ENCODE peak calls at places on chromosomes 2 and 18, in six cellular contexts. P, I, H, W, L and O are unnamed samples.

GRCh38 chr2:25590921-25591505 is 82.4 kb downstream of the DTNB start:
- DNase-seq in P (no peak), W (no peak), L (no peak), H (no peak), I (no peak), O (no peak)

GRCh38 chr18:79952457-79952995 is 1.1 kb upstream of the SLC66A2 start:
- DNase-seq in L (no peak), I (no peak), W (no peak), H (no peak), P (no peak), O (no peak)

GRCh38 chr2:189210250-189211075 is 30.9 kb upstream of the COL5A2 start:
- DNase-seq in H (no peak), L (peak), I (peak), P (peak), W (no peak), O (no peak)

GRCh38 chr2:86673976-86674670 is 46.0 kb upstream of the RMND5A start:
- DNase-seq in I (no peak), L (no peak), H (no peak), W (no peak), P (no peak), O (no peak)

GRCh38 chr2:112001136-112001764 is 53.8 kb upstream of the TMEM87B start:
- DNase-seq in W (no peak), L (peak), H (peak), P (no peak), I (no peak), O (peak)

GRCh38 chr2:160736148-160736547 is 242.5 kb upstream of the RBMS1 start:
- DNase-seq in I (no peak), P (no peak), H (no peak), W (no peak), L (no peak), O (no peak)

GRCh38 chr18:69996951-69997798 is 49.5 kb upstream of the CD226 start:
- DNase-seq in P (no peak), L (no peak), W (peak), I (no peak), H (no peak), O (no peak)

GRCh38 chr18:63249781-63250180 is 69.8 kb downstream of the BCL2 start:
- DNase-seq in H (no peak), P (no peak), L (no peak), W (no peak), I (no peak), O (no peak)

GRCh38 chr2:182593394-182593707 is 122.7 kb upstream of the DNAJC10 start:
- DNase-seq in P (no peak), L (peak), H (no peak), W (no peak), I (no peak), O (no peak)

GRCh38 chr2:147696426-147696825 is 148.4 kb upstream of the ACVR2A start:
- DNase-seq in W (no peak), L (no peak), H (no peak), P (no peak), I (no peak), O (no peak)

GRCh38 chr2:128536925-128537620 is 218.4 kb upstream of the HS6ST1 start:
- DNase-seq in I (peak), W (peak), P (peak), H (no peak), L (peak), O (peak)

GRCh38 chr2:144498215-144498614 is 21.7 kb downstream of the ZEB2 start:
- DNase-seq in W (no peak), L (no peak), H (no peak), P (no peak), I (no peak), O (peak)

GRCh38 chr2:229777716-229778115 is 63.4 kb upstream of the DNER start:
- DNase-seq in L (no peak), P (no peak), I (no peak), H (no peak), W (no peak), O (no peak)

GRCh38 chr2:159518321-159519005 is 97.9 kb downstream of the BAZ2B start:
- DNase-seq in H (no peak), I (no peak), L (no peak), P (no peak), W (no peak), O (no peak)

GRCh38 chr2:86331391-86331790 is 6.0 kb downstream of the REEP1 start:
- DNase-seq in W (peak), L (no peak), H (no peak), P (no peak), I (no peak), O (no peak)

GRCh38 chr2:240930631-240931318 is 24.6 kb downstream of the CROCC2 start:
- DNase-seq in P (no peak), L (no peak), H (no peak), I (no peak), W (no peak), O (no peak)

GRCh38 chr2:228417526-228417925 is 236.0 kb upstream of the SPHKAP start:
- DNase-seq in W (no peak), H (no peak), L (no peak), P (no peak), I (no peak), O (no peak)

GRCh38 chr18:44895176-44895798 is 214.6 kb downstream of the SETBP1 start:
- DNase-seq in W (no peak), L (peak), I (peak), H (peak), P (peak), O (peak)

GRCh38 chr2:241799522-241800197 is 9.3 kb upstream of the NEU4 start:
- DNase-seq in H (no peak), W (no peak), I (no peak), L (no peak), P (no peak), O (no peak)

GRCh38 chr2:160561551-160562280 is 68.1 kb upstream of the RBMS1 start:
- DNase-seq in P (no peak), I (no peak), W (no peak), L (no peak), H (no peak), O (no peak)

GRCh38 chr18:9136315-9137141 is at the start of gene ANKRD12:
- DNase-seq in W (peak), H (peak), I (peak), L (peak), P (peak), O (peak)
- TF ChIP-seq POLR2A in W (peak), H (peak), I (peak), L (peak), P (peak), O (peak)

GRCh38 chr2:237465515-237466227 is 21.4 kb upstream of the MLPH start:
- DNase-seq in W (no peak), H (no peak), L (peak), I (no peak), P (no peak), O (peak)
- TF ChIP-seq MAX in W (no peak), H (no peak), L (no peak), I (no peak), P (no peak), O (no peak)

GRCh38 chr2:223311889-223312288 is 259.9 kb downstream of the KCNE4 start:
- DNase-seq in H (no peak), I (no peak), P (no peak), L (no peak), W (no peak), O (no peak)

GRCh38 chr2:223306371-223306770 is 254.4 kb downstream of the KCNE4 start:
- DNase-seq in I (no peak), W (peak), P (no peak), H (no peak), L (peak), O (peak)
- TF ChIP-seq MYC in I (no peak), W (no peak), P (no peak), H (no peak), L (no peak), O (no peak)

GRCh38 chr2:63841254-63842022 is at the start of gene UGP2:
- DNase-seq in P (peak), I (peak), W (peak), H (peak), L (peak), O (peak)
- TF ChIP-seq POLR2A in P (peak), I (peak), W (peak), H (peak), L (peak), O (peak)

DNA sequence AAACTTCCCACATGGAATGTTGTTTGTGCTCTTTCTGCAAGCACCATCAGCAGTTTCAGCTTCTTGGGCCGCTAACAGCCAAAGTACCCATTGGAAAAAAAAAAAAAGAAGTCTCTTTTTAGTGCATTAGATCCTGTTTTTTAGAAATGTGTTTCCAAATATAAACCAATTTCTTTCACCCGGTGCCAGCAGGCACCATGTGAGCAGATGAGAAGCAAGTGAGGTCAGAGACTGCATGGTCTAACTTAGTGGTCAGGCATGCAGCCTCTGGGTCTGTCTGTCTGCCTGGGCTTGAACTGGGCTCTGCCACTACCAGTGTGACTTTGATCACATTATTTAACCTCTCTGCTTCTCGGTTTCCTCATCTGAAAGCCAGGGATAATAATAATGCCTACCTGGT is 75.2 kb upstream of the NRP2 start:
- DNase-seq in P (no peak), L (no peak), W (no peak), H (no peak), I (no peak), O (no peak)
- TF ChIP-seq MAX in P (no peak), L (no peak), W (no peak), H (no peak), I (no peak), O (no peak)

DNA sequence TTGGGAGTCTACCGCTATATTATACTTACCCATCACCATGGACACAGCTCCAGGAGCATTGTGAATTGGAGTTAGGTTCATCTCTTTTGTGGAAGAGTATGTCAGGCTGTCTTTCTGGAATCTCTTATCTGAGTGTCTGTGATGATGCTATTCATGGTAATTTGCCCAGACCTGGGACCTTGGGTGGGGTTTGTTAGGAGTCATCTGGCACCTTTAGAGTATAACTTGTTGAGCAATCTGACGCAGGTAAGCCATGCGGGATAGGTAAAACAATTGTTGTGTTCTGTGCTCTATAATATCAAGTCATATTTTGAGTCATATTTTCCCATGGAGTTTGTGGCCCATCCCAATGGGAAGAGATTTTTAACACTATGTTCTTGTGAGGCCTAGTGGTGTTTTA is 49.7 kb upstream of the MAPRE2 start:
- DNase-seq in H (no peak), I (no peak), P (no peak), W (no peak), L (no peak), O (no peak)
- TF ChIP-seq MYC in H (no peak), I (no peak), P (no peak), W (no peak), L (no peak), O (no peak)

GRCh38 chr2:10132043-10132575 is 9.6 kb downstream of the RRM2 start:
- DNase-seq in H (no peak), L (no peak), W (no peak), I (no peak), P (no peak), O (no peak)
- TF ChIP-seq POLR2A in H (no peak), L (no peak), W (no peak), I (no peak), P (peak), O (peak)